ENCODE peak calls at places on chromosomes 3 and 15, in five cellular contexts. One of them, this sample, is unnamed.

GRCh38 chr3:194886836-194887235 is 201.2 kb downstream of the FAM43A start:
- DNase-seq in T-helper 9 cell: no peak
- DNase-seq in right atrium auricular region: no peak
- DNase-seq in NCI-H526: no peak
- DNase-seq in fibroblast of the aortic adventitia: no peak
- DNase-seq in this sample: no peak

GRCh38 chr15:37079726-37080125 is 20.6 kb downstream of the MEIS2 start:
- DNase-seq in T-helper 9 cell: no peak
- DNase-seq in right atrium auricular region: no peak
- DNase-seq in NCI-H526: no peak
- DNase-seq in fibroblast of the aortic adventitia: peak
- DNase-seq in this sample: no peak

GRCh38 chr15:47331796-47332480 is 385.4 kb upstream of the SEMA6D start:
- DNase-seq in T-helper 9 cell: no peak
- DNase-seq in right atrium auricular region: no peak
- DNase-seq in NCI-H526: no peak
- DNase-seq in fibroblast of the aortic adventitia: peak
- DNase-seq in this sample: no peak

GRCh38 chr3:11140054-11140712 is 14.1 kb upstream of the HRH1 start:
- DNase-seq in T-helper 9 cell: no peak
- DNase-seq in right atrium auricular region: no peak
- DNase-seq in NCI-H526: no peak
- DNase-seq in fibroblast of the aortic adventitia: peak
- DNase-seq in this sample: peak

GRCh38 chr3:30486386-30486785 is 120.0 kb upstream of the TGFBR2 start:
- DNase-seq in T-helper 9 cell: no peak
- DNase-seq in right atrium auricular region: no peak
- DNase-seq in NCI-H526: no peak
- DNase-seq in fibroblast of the aortic adventitia: no peak
- DNase-seq in this sample: no peak

GRCh38 chr15:44370830-44371229 is 56.6 kb upstream of the CTDSPL2 start:
- DNase-seq in T-helper 9 cell: no peak
- DNase-seq in right atrium auricular region: no peak
- DNase-seq in NCI-H526: no peak
- DNase-seq in fibroblast of the aortic adventitia: no peak
- DNase-seq in this sample: no peak

GRCh38 chr15:39595621-39596221 is 14.8 kb downstream of the THBS1 start:
- DNase-seq in T-helper 9 cell: no peak
- DNase-seq in right atrium auricular region: no peak
- DNase-seq in NCI-H526: no peak
- DNase-seq in fibroblast of the aortic adventitia: peak
- DNase-seq in this sample: no peak

GRCh38 chr15:48733615-48734014 is 77.3 kb downstream of the CEP152 start:
- DNase-seq in T-helper 9 cell: no peak
- DNase-seq in right atrium auricular region: no peak
- DNase-seq in NCI-H526: no peak
- DNase-seq in fibroblast of the aortic adventitia: no peak
- DNase-seq in this sample: no peak

GRCh38 chr3:119658994-119659393 is 1.4 kb downstream of the POPDC2 start:
- DNase-seq in T-helper 9 cell: no peak
- DNase-seq in right atrium auricular region: no peak
- DNase-seq in NCI-H526: no peak
- DNase-seq in fibroblast of the aortic adventitia: no peak
- DNase-seq in this sample: no peak

GRCh38 chr3:179149239-179149887 is 1.2 kb downstream of the PIK3CA start:
- DNase-seq in T-helper 9 cell: peak
- DNase-seq in right atrium auricular region: no peak
- DNase-seq in NCI-H526: no peak
- DNase-seq in fibroblast of the aortic adventitia: peak
- DNase-seq in this sample: peak

GRCh38 chr3:18425641-18426403 is 683 bp upstream of the SATB1 start:
- DNase-seq in T-helper 9 cell: peak
- DNase-seq in right atrium auricular region: no peak
- DNase-seq in NCI-H526: peak
- DNase-seq in fibroblast of the aortic adventitia: no peak
- DNase-seq in this sample: peak

GRCh38 chr3:105647047-105647446 is 221.8 kb downstream of the CBLB start:
- DNase-seq in T-helper 9 cell: no peak
- DNase-seq in right atrium auricular region: no peak
- DNase-seq in NCI-H526: no peak
- DNase-seq in fibroblast of the aortic adventitia: peak
- DNase-seq in this sample: no peak

GRCh38 chr3:114471478-114471877 is 177.7 kb downstream of the TIGIT start:
- DNase-seq in T-helper 9 cell: no peak
- DNase-seq in right atrium auricular region: no peak
- DNase-seq in NCI-H526: no peak
- DNase-seq in fibroblast of the aortic adventitia: no peak
- DNase-seq in this sample: no peak

GRCh38 chr15:38593523-38593922 is 28.9 kb upstream of the RASGRP1 start:
- DNase-seq in T-helper 9 cell: no peak
- DNase-seq in right atrium auricular region: no peak
- DNase-seq in NCI-H526: no peak
- DNase-seq in fibroblast of the aortic adventitia: peak
- DNase-seq in this sample: no peak

GRCh38 chr3:155676252-155676981 is 68.5 kb downstream of the PLCH1 start:
- DNase-seq in T-helper 9 cell: no peak
- DNase-seq in right atrium auricular region: peak
- DNase-seq in NCI-H526: peak
- DNase-seq in fibroblast of the aortic adventitia: peak
- DNase-seq in this sample: no peak

GRCh38 chr3:30248423-30248822 is 358.0 kb upstream of the TGFBR2 start:
- DNase-seq in T-helper 9 cell: no peak
- DNase-seq in right atrium auricular region: no peak
- DNase-seq in NCI-H526: no peak
- DNase-seq in fibroblast of the aortic adventitia: no peak
- DNase-seq in this sample: no peak

GRCh38 chr3:69451594-69451993 is 65.7 kb upstream of the FRMD4B start:
- DNase-seq in T-helper 9 cell: no peak
- DNase-seq in right atrium auricular region: no peak
- DNase-seq in NCI-H526: no peak
- DNase-seq in fibroblast of the aortic adventitia: no peak
- DNase-seq in this sample: no peak

GRCh38 chr15:90342655-90343054 is 9.4 kb upstream of the ZNF774 start:
- DNase-seq in T-helper 9 cell: no peak
- DNase-seq in right atrium auricular region: no peak
- DNase-seq in NCI-H526: no peak
- DNase-seq in fibroblast of the aortic adventitia: no peak
- DNase-seq in this sample: no peak

GRCh38 chr3:78659386-78659987 is 1108.3 kb downstream of the ROBO1 start:
- DNase-seq in T-helper 9 cell: no peak
- DNase-seq in right atrium auricular region: no peak
- DNase-seq in NCI-H526: no peak
- DNase-seq in fibroblast of the aortic adventitia: peak
- DNase-seq in this sample: no peak

GRCh38 chr3:13042932-13043275 is 30.3 kb downstream of the IQSEC1 start:
- DNase-seq in T-helper 9 cell: no peak
- DNase-seq in right atrium auricular region: no peak
- DNase-seq in NCI-H526: no peak
- DNase-seq in fibroblast of the aortic adventitia: no peak
- DNase-seq in this sample: no peak

GRCh38 chr3:130915567-130916292 is 21.8 kb downstream of the ATP2C1 start:
- DNase-seq in T-helper 9 cell: no peak
- DNase-seq in right atrium auricular region: no peak
- DNase-seq in NCI-H526: no peak
- DNase-seq in fibroblast of the aortic adventitia: no peak
- DNase-seq in this sample: no peak

GRCh38 chr3:51719413-51720025 is 12.7 kb downstream of the GRM2 start:
- DNase-seq in T-helper 9 cell: no peak
- DNase-seq in right atrium auricular region: no peak
- DNase-seq in NCI-H526: no peak
- DNase-seq in fibroblast of the aortic adventitia: no peak
- DNase-seq in this sample: no peak

GRCh38 chr3:104460477-104461406 is 906.0 kb upstream of the ALCAM start:
- DNase-seq in T-helper 9 cell: no peak
- DNase-seq in right atrium auricular region: no peak
- DNase-seq in NCI-H526: no peak
- DNase-seq in fibroblast of the aortic adventitia: peak
- DNase-seq in this sample: no peak

GRCh38 chr15:81160312-81161214 is 26.5 kb downstream of the CFAP161 start:
- DNase-seq in T-helper 9 cell: no peak
- DNase-seq in right atrium auricular region: peak
- DNase-seq in NCI-H526: no peak
- DNase-seq in fibroblast of the aortic adventitia: peak
- DNase-seq in this sample: no peak

GRCh38 chr3:112117826-112118571 is 15.0 kb downstream of the GCSAM start:
- DNase-seq in T-helper 9 cell: no peak
- DNase-seq in right atrium auricular region: no peak
- DNase-seq in NCI-H526: no peak
- DNase-seq in fibroblast of the aortic adventitia: no peak
- DNase-seq in this sample: no peak

GRCh38 chr15:25173241-25174028 is 218.6 kb downstream of the SNRPN start:
- DNase-seq in T-helper 9 cell: no peak
- DNase-seq in right atrium auricular region: peak
- DNase-seq in NCI-H526: no peak
- DNase-seq in fibroblast of the aortic adventitia: no peak
- DNase-seq in this sample: peak

GRCh38 chr3:182824957-182825356 is 31.7 kb downstream of the ATP11B start:
- DNase-seq in T-helper 9 cell: no peak
- DNase-seq in right atrium auricular region: no peak
- DNase-seq in NCI-H526: no peak
- DNase-seq in fibroblast of the aortic adventitia: no peak
- DNase-seq in this sample: no peak

GRCh38 chr3:42061711-42062408 is 29.3 kb upstream of the TRAK1 start:
- DNase-seq in T-helper 9 cell: no peak
- DNase-seq in right atrium auricular region: peak
- DNase-seq in NCI-H526: no peak
- DNase-seq in fibroblast of the aortic adventitia: peak
- DNase-seq in this sample: no peak

GRCh38 chr15:41259546-41260189 is 28.6 kb downstream of the CHP1 start:
- DNase-seq in T-helper 9 cell: no peak
- DNase-seq in right atrium auricular region: no peak
- DNase-seq in NCI-H526: no peak
- DNase-seq in fibroblast of the aortic adventitia: no peak
- DNase-seq in this sample: no peak

GRCh38 chr3:155323063-155323666 is 29.7 kb upstream of the STRIT1 start:
- DNase-seq in T-helper 9 cell: no peak
- DNase-seq in right atrium auricular region: no peak
- DNase-seq in NCI-H526: peak
- DNase-seq in fibroblast of the aortic adventitia: peak
- DNase-seq in this sample: no peak

GRCh38 chr3:104787306-104787705 is 579.4 kb upstream of the ALCAM start:
- DNase-seq in T-helper 9 cell: no peak
- DNase-seq in right atrium auricular region: no peak
- DNase-seq in NCI-H526: no peak
- DNase-seq in fibroblast of the aortic adventitia: no peak
- DNase-seq in this sample: no peak

GRCh38 chr3:57100046-57100695 is 39.7 kb downstream of the SPATA12 start:
- DNase-seq in T-helper 9 cell: peak
- DNase-seq in right atrium auricular region: peak
- DNase-seq in NCI-H526: peak
- DNase-seq in fibroblast of the aortic adventitia: peak
- DNase-seq in this sample: no peak

GRCh38 chr3:48026951-48027908 is 11.0 kb upstream of the MAP4 start:
- DNase-seq in T-helper 9 cell: no peak
- DNase-seq in right atrium auricular region: no peak
- DNase-seq in NCI-H526: no peak
- DNase-seq in fibroblast of the aortic adventitia: no peak
- DNase-seq in this sample: no peak